ENCODE peak calls at places on chromosomes 3 and 15, in six cellular contexts. S is heart left ventricle, Y is kidney, X is A549, M is PC-3, A is heart right ventricle. C is an unnamed sample.

GRCh38 chr3:75768303-75769017 is 16.9 kb downstream of the ZNF717 start:
- DNase-seq in S (no peak), Y (no peak), X (no peak), M (no peak), A (no peak), C (no peak)

GRCh38 chr3:187705164-187705563 is 2.8 kb upstream of the RTP2 start:
- DNase-seq in S (no peak), Y (no peak), X (no peak), M (no peak), A (no peak), C (no peak)

GRCh38 chr3:186821429-186822367 is 15.4 kb upstream of the RFC4 start:
- DNase-seq in S (no peak), Y (no peak), X (peak; percentile 56), M (peak; percentile 80), A (no peak), C (no peak)

GRCh38 chr15:63439536-63440264 is 58.1 kb upstream of the CA12 start:
- DNase-seq in S (no peak), Y (no peak), X (no peak), M (peak; percentile 67), A (no peak), C (no peak)

GRCh38 chr3:195160257-195160898 is 110.6 kb downstream of the XXYLT1 start:
- DNase-seq in S (no peak), Y (no peak), X (no peak), M (peak; percentile 45), A (no peak), C (no peak)

GRCh38 chr3:120196333-120196732 is 88.7 kb downstream of the GPR156 start:
- DNase-seq in S (no peak), Y (no peak), X (no peak), M (no peak), A (no peak), C (no peak)

GRCh38 chr3:177676148-177676547 is 478.9 kb upstream of the TBL1XR1 start:
- DNase-seq in S (no peak), Y (no peak), X (no peak), M (no peak), A (no peak), C (no peak)

GRCh38 chr3:85881833-85882393 is 923.1 kb downstream of the CADM2 start:
- DNase-seq in S (no peak), Y (no peak), X (no peak), M (no peak), A (no peak), C (no peak)

GRCh38 chr15:74375303-74375693 is 7.9 kb upstream of the CYP11A1 start:
- DNase-seq in S (peak; percentile 71), Y (peak; percentile 87), X (peak; percentile 77), M (peak; percentile 93), A (peak; percentile 80), C (peak; percentile 76)

GRCh38 chr15:50183112-50183794 is 1.3 kb downstream of the SLC27A2 start:
- DNase-seq in S (no peak), Y (no peak), X (no peak), M (peak; percentile 32), A (no peak), C (no peak)

GRCh38 chr3:65595222-65595996 is 443.3 kb downstream of the MAGI1 start:
- DNase-seq in S (no peak), Y (no peak), X (no peak), M (no peak), A (no peak), C (no peak)

GRCh38 chr15:67809441-67809840 is 15.9 kb upstream of the SKOR1 start:
- DNase-seq in S (no peak), Y (no peak), X (no peak), M (no peak), A (no peak), C (no peak)

GRCh38 chr15:44713006-44713966 is 2.0 kb downstream of the B2M start:
- DNase-seq in S (no peak), Y (no peak), X (peak; percentile 60), M (peak; percentile 70), A (no peak), C (no peak)

GRCh38 chr3:108343479-108343870 is 47.1 kb downstream of the HHLA2 start:
- DNase-seq in S (no peak), Y (no peak), X (no peak), M (no peak), A (no peak), C (no peak)

GRCh38 chr15:29656636-29657475 is 165.4 kb downstream of the TJP1 start:
- DNase-seq in S (no peak), Y (no peak), X (peak; percentile 87), M (no peak), A (no peak), C (peak; percentile 46)

GRCh38 chr3:164572436-164572835 is 505.9 kb downstream of the SI start:
- DNase-seq in S (no peak), Y (no peak), X (no peak), M (no peak), A (no peak), C (no peak)

GRCh38 chr3:14633819-14634424 is 17.6 kb upstream of the CCDC174 start:
- DNase-seq in S (peak; percentile 42), Y (no peak), X (peak; percentile 83), M (peak; percentile 65), A (peak; percentile 32), C (no peak)

GRCh38 chr15:92291900-92292299 is 101.8 kb upstream of the ST8SIA2 start:
- DNase-seq in S (no peak), Y (no peak), X (no peak), M (no peak), A (no peak), C (no peak)

GRCh38 chr15:95298729-95299128 is 1031.8 kb upstream of the NR2F2 start:
- DNase-seq in S (no peak), Y (no peak), X (no peak), M (no peak), A (no peak), C (no peak)

GRCh38 chr3:40872562-40872961 is 326.7 kb upstream of the CTNNB1 start:
- DNase-seq in S (no peak), Y (no peak), X (no peak), M (no peak), A (no peak), C (no peak)

GRCh38 chr3:159762981-159763465 is 225.6 kb upstream of the IL12A start:
- DNase-seq in S (peak; percentile 86), Y (peak; percentile 86), X (peak; percentile 89), M (peak; percentile 78), A (peak; percentile 89), C (peak; percentile 81)

GRCh38 chr3:136186330-136186729 is 9.8 kb downstream of the MSL2 start:
- DNase-seq in S (no peak), Y (no peak), X (no peak), M (peak; percentile 43), A (no peak), C (no peak)

GRCh38 chr3:190258634-190259033 is 63.6 kb downstream of the CLDN1 start:
- DNase-seq in S (no peak), Y (no peak), X (no peak), M (no peak), A (no peak), C (no peak)

GRCh38 chr15:51678081-51678480 is 3.2 kb upstream of the SCG3 start:
- DNase-seq in S (no peak), Y (no peak), X (no peak), M (peak; percentile 15), A (no peak), C (no peak)

GRCh38 chr3:49415931-49416601 is 3.8 kb downstream of the TCTA start:
- DNase-seq in S (no peak), Y (peak; percentile 21), X (no peak), M (no peak), A (no peak), C (no peak)
- H3K27ac ChIP-seq in S (peak overlapping the region; percentile 14), Y (no peak overlapping the region), X (no peak overlapping the region), M (no peak overlapping the region), A (peak overlapping the region; percentile 15), C (peak overlapping the region; percentile 96)

DNA sequence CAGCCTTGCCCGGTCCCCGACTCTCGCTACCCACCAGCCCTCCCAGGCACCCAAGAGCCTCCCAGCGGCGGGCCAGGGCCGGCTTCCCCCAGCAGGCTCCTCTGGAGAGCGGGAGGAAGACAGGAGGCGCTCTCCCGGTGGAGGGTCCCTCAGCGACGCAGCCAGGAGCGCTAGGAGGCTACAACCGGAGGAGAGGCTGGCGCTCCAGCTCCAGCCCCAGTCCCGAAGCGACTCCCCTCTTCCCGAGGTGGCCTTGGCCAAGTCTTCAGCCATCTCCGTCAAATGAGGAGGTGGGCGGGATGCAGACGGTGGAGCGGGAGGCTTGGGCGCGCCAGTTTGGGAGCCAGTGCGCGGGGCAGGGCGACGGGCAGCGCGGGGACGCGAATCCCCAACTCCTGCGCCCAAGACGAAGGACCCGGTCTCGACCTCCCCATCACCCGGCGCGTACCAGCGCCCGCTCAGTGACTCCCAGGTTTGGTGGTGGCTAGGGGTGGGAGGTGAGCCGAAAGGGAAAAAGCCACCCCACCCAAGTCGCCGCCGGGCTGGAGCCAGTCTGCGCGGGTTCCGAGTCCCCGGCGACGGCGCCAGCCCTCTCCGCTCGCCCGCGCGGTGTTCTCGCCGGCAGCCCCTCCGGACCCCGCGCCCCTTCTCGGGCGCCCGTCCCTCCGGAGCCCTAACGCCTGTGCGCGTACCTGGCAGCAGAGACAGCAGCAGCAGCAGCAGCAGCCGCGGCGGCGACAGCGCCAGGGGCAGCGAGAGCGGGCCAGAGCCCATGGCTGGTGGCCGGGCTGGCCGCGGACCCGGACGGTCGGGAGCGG is 566 bp downstream of the CHRNA3 start:
- DNase-seq in S (no peak), Y (no peak), X (peak; percentile 69), M (no peak), A (no peak), C (no peak)
- TF ChIP-seq CTCF in S (peak; percentile 25), Y (no peak), X (peak; percentile 59), M (no peak), A (no peak), C (no peak)

DNA sequence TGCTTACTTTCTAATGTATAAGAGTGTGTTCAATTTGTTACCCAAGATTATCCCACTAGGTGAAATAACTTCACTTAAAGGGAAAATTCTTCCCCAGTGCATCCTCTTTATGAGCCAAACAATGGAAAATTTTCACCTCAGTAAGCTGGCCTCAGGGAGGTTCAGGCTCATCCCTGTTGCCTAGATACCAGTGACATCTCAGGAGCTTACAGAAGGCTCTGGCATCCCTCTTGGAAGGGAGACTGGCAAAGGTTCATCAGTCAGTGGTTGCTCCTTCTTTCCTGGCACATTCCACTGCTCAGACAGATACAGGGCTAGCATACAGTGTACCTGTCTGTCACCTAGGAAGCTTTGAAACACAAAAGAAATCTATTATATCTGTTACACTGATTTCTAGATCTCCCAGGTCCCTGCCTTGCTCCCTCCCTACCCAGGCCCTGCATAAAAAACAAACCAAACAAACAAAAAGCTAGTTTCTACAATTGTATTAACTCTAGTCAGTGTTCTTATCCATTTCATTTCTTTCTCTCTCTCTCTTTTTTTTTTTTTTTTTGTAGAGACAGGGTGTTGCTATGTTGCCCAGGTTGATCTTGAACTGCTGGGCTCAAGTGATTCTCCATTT is 1.7 kb downstream of the IP6K2 start:
- DNase-seq in S (no peak), Y (no peak), X (peak; percentile 30), M (peak; percentile 23), A (no peak), C (no peak)
- H3K27ac ChIP-seq in S (no peak overlapping the region), Y (no peak overlapping the region), X (no peak overlapping the region), M (no peak overlapping the region), A (no peak overlapping the region), C (no peak overlapping the region)

GRCh38 chr15:48283361-48284157 is 47.7 kb upstream of the DUT start:
- DNase-seq in S (no peak), Y (no peak), X (no peak), M (no peak), A (no peak), C (no peak)

GRCh38 chr15:48282186-48282585 is 49.0 kb upstream of the DUT start:
- DNase-seq in S (peak; percentile 19), Y (no peak), X (no peak), M (no peak), A (no peak), C (no peak)

GRCh38 chr15:48279608-48280007 is 51.6 kb upstream of the DUT start:
- DNase-seq in S (no peak), Y (no peak), X (no peak), M (no peak), A (no peak), C (no peak)

GRCh38 chr15:48281674-48282073 is 49.6 kb upstream of the DUT start:
- DNase-seq in S (no peak), Y (no peak), X (no peak), M (no peak), A (no peak), C (no peak)

GRCh38 chr15:48285329-48286214 is 45.7 kb upstream of the DUT start:
- DNase-seq in S (peak; percentile 41), Y (no peak), X (peak; percentile 71), M (peak; percentile 89), A (peak; percentile 61), C (peak; percentile 72)
- TF ChIP-seq CTCF in S (peak; percentile 78), Y (peak; percentile 68), X (peak; percentile 60), M (peak; percentile 76), A (peak; percentile 75), C (peak; percentile 83)

C was measured in RWPE1.